ENCODE peak calls at places on chromosomes 13 and 19, in eight cellular contexts. D is HT1080; B is GM13976; K is RWPE2; C is AG04450; G is RCC 7860; R is cardiac muscle cell; Y is activated CD8-positive, alpha-beta memory T cell treated with anti-CD3 and anti-CD28 coated beads for 1 hour. W is an unnamed sample.

GRCh38 chr13:39023316-39023715 is 14.6 kb downstream of the PROSER1 start:
- DNase-seq in D (no peak), B (no peak), K (no peak), C (no peak), G (no peak), R (peak; percentile 87), Y (no peak), W (no peak)

GRCh38 chr19:32404939-32405430 is 585 bp upstream of the DPY19L3 start:
- DNase-seq in D (no peak), B (no peak), K (peak; percentile 52), C (no peak), G (no peak), R (peak; percentile 52), Y (no peak), W (no peak)

GRCh38 chr19:18437481-18438330 is at the start of gene ISYNA1:
- DNase-seq in D (no peak), B (peak; percentile 82), K (no peak), C (no peak), G (no peak), R (peak; percentile 68), Y (no peak), W (peak; percentile 67)

GRCh38 chr19:46298477-46299003 is 1.7 kb downstream of the HIF3A start:
- DNase-seq in D (no peak), B (no peak), K (no peak), C (no peak), G (no peak), R (no peak), Y (no peak), W (no peak)

GRCh38 chr13:25213716-25214115 is 41.6 kb upstream of the AMER2 start:
- DNase-seq in D (no peak), B (no peak), K (no peak), C (no peak), G (peak; percentile 30), R (no peak), Y (no peak), W (no peak)

GRCh38 chr13:112245959-112246358 is 130.2 kb upstream of the SPACA7 start:
- DNase-seq in D (no peak), B (no peak), K (no peak), C (no peak), G (no peak), R (no peak), Y (no peak), W (no peak)

GRCh38 chr13:94550030-94550738 is 45.8 kb downstream of the TGDS start:
- DNase-seq in D (no peak), B (no peak), K (no peak), C (peak; percentile 7), G (peak; percentile 42), R (peak; percentile 59), Y (no peak), W (no peak)

GRCh38 chr19:38429055-38429810 is 3.2 kb upstream of the RASGRP4 start:
- DNase-seq in D (no peak), B (no peak), K (no peak), C (no peak), G (no peak), R (no peak), Y (no peak), W (no peak)

GRCh38 chr19:18109363-18109730 is 11.8 kb downstream of the MAST3 start:
- DNase-seq in D (no peak), B (no peak), K (no peak), C (no peak), G (no peak), R (no peak), Y (no peak), W (no peak)

GRCh38 chr19:6556480-6556879 is 25.7 kb downstream of the TNFSF9 start:
- DNase-seq in D (peak; percentile 36), B (no peak), K (no peak), C (no peak), G (peak; percentile 70), R (peak; percentile 64), Y (no peak), W (no peak)

GRCh38 chr13:44281252-44282000 is 92.2 kb upstream of the SERP2 start:
- DNase-seq in D (no peak), B (no peak), K (no peak), C (no peak), G (peak; percentile 81), R (no peak), Y (no peak), W (no peak)

GRCh38 chr19:57016076-57016475 is 103.7 kb upstream of the USP29 start:
- DNase-seq in D (no peak), B (no peak), K (no peak), C (no peak), G (no peak), R (no peak), Y (no peak), W (no peak)

GRCh38 chr19:13796301-13797057 is 1.2 kb downstream of the ZSWIM4 start:
- DNase-seq in D (peak; percentile 96), B (peak; percentile 68), K (peak; percentile 92), C (peak; percentile 86), G (peak; percentile 94), R (peak; percentile 95), Y (no peak), W (no peak)

GRCh38 chr13:99522288-99522687 is 21.0 kb downstream of the TM9SF2 start:
- DNase-seq in D (no peak), B (no peak), K (no peak), C (no peak), G (no peak), R (peak; percentile 52), Y (no peak), W (no peak)

GRCh38 chr19:14118165-14119051 is 846 bp upstream of the PRKACA start:
- DNase-seq in D (no peak), B (no peak), K (no peak), C (no peak), G (peak; percentile 21), R (peak; percentile 84), Y (no peak), W (peak; percentile 50)

GRCh38 chr19:5337886-5338595 is 2.6 kb downstream of the PTPRS start:
- DNase-seq in D (no peak), B (no peak), K (no peak), C (no peak), G (no peak), R (no peak), Y (no peak), W (no peak)

GRCh38 chr13:50129923-50130685 is 114.9 kb downstream of the KCNRG start:
- DNase-seq in D (no peak), B (peak; percentile 34), K (no peak), C (no peak), G (no peak), R (peak; percentile 61), Y (no peak), W (peak; percentile 81)

GRCh38 chr19:6773323-6773931 is 919 bp downstream of the VAV1 start:
- DNase-seq in D (no peak), B (peak; percentile 72), K (no peak), C (no peak), G (no peak), R (no peak), Y (no peak), W (peak; percentile 96)

GRCh38 chr13:46101488-46102289 is 3.1 kb downstream of the CPB2 start:
- DNase-seq in D (no peak), B (no peak), K (no peak), C (no peak), G (no peak), R (no peak), Y (no peak), W (no peak)

GRCh38 chr13:106599875-106600797 is 32.2 kb upstream of the ARGLU1 start:
- DNase-seq in D (peak; percentile 55), B (no peak), K (no peak), C (peak; percentile 36), G (no peak), R (peak; percentile 91), Y (no peak), W (no peak)

GRCh38 chr19:46442808-46443450 is 14.2 kb upstream of the PNMA8C start:
- DNase-seq in D (peak; percentile 63), B (no peak), K (no peak), C (peak; percentile 44), G (peak; percentile 37), R (peak; percentile 85), Y (no peak), W (no peak)

GRCh38 chr19:8208119-8208709 is 956 bp upstream of the CERS4 start:
- DNase-seq in D (no peak), B (no peak), K (no peak), C (no peak), G (no peak), R (peak; percentile 6), Y (no peak), W (no peak)

GRCh38 chr19:10707440-10707839 is 6.2 kb downstream of the QTRT1 start:
- DNase-seq in D (no peak), B (no peak), K (no peak), C (no peak), G (no peak), R (no peak), Y (no peak), W (no peak)

GRCh38 chr19:5705552-5705951 is 14.4 kb downstream of the LONP1 start:
- DNase-seq in D (no peak), B (no peak), K (no peak), C (no peak), G (no peak), R (no peak), Y (no peak), W (no peak)

GRCh38 chr19:46727036-46727501 is 10.2 kb upstream of the PRKD2 start:
- DNase-seq in D (no peak), B (no peak), K (peak; percentile 51), C (no peak), G (no peak), R (no peak), Y (no peak), W (no peak)

GRCh38 chr13:95386370-95386769 is 85.1 kb upstream of the ABCC4 start:
- DNase-seq in D (no peak), B (no peak), K (no peak), C (no peak), G (no peak), R (no peak), Y (no peak), W (peak; percentile 14)

GRCh38 chr13:110388141-110388943 is 81.3 kb downstream of the COL4A2 start:
- DNase-seq in D (no peak), B (no peak), K (no peak), C (no peak), G (no peak), R (peak; percentile 81), Y (no peak), W (no peak)

GRCh38 chr13:99967498-99967883 is 4.1 kb downstream of the ZIC5 start:
- DNase-seq in D (no peak), B (no peak), K (no peak), C (no peak), G (no peak), R (no peak), Y (no peak), W (no peak)